ENCODE peak calls at places on chromosomes 1 and 21, in four cellular contexts. D, B, K and Z are unnamed samples.

GRCh38 chr1:9106286-9106685 is 22.6 kb downstream of the GPR157 start:
- DNase-seq in D (no peak), B (no peak), K (no peak), Z (no peak)

GRCh38 chr1:89615676-89616598 is 17.0 kb upstream of the LRRC8C start:
- DNase-seq in B (no peak), D (peak), K (no peak), Z (peak)

GRCh38 chr21:39066829-39067785 is 116.1 kb downstream of the PSMG1 start:
- DNase-seq in D (no peak), K (no peak), B (no peak), Z (no peak)

GRCh38 chr21:36104306-36105300 is 30.3 kb upstream of the CBR3 start:
- DNase-seq in D (no peak), K (no peak), B (peak), Z (peak)

GRCh38 chr1:183096889-183097288 is 73.7 kb downstream of the LAMC1 start:
- DNase-seq in K (no peak), B (no peak), D (no peak), Z (no peak)

GRCh38 chr1:46536527-46536926 is 14.9 kb downstream of the KNCN start:
- DNase-seq in B (no peak), K (no peak), D (no peak), Z (no peak)

GRCh38 chr1:45238846-45239245 is 32.4 kb upstream of the ZSWIM5 start:
- DNase-seq in B (no peak), K (no peak), D (no peak), Z (no peak)

GRCh38 chr1:47533176-47534039 is 95.6 kb downstream of the FOXD2 start:
- DNase-seq in K (no peak), D (no peak), B (peak), Z (peak)

GRCh38 chr1:31663622-31664452 is 19.2 kb upstream of the PEF1 start:
- DNase-seq in B (peak), D (peak), K (no peak), Z (peak)

GRCh38 chr1:94384485-94385353 is 33.5 kb upstream of the ABCD3 start:
- DNase-seq in B (no peak), D (peak), K (no peak), Z (no peak)

GRCh38 chr1:158146165-158146564 is 34.5 kb upstream of the CD1D start:
- DNase-seq in D (no peak), B (peak), K (no peak), Z (no peak)

GRCh38 chr1:214028095-214028494 is 40.3 kb downstream of the PROX1 start:
- DNase-seq in D (peak), B (no peak), K (no peak), Z (no peak)

GRCh38 chr1:94299627-94300552 is 62.5 kb upstream of the ARHGAP29 start:
- DNase-seq in B (no peak), D (peak), K (no peak), Z (no peak)

GRCh38 chr21:14766241-14766640 is 220.1 kb upstream of the SAMSN1 start:
- DNase-seq in D (peak), B (no peak), K (no peak), Z (no peak)

GRCh38 chr1:53214541-53214940 is 5.9 kb downstream of the CZIB start:
- DNase-seq in D (no peak), K (no peak), B (no peak), Z (no peak)

GRCh38 chr1:34176830-34177613 is at the start of gene C1orf94:
- DNase-seq in K (no peak), B (no peak), D (no peak), Z (no peak)

GRCh38 chr1:147201276-147201675 is 23.9 kb downstream of the FMO5 start:
- DNase-seq in D (no peak), K (no peak), B (no peak), Z (no peak)

GRCh38 chr1:1982379-1983232 is 21.0 kb downstream of the CFAP74 start:
- DNase-seq in B (no peak), D (no peak), K (no peak), Z (no peak)

DNA sequence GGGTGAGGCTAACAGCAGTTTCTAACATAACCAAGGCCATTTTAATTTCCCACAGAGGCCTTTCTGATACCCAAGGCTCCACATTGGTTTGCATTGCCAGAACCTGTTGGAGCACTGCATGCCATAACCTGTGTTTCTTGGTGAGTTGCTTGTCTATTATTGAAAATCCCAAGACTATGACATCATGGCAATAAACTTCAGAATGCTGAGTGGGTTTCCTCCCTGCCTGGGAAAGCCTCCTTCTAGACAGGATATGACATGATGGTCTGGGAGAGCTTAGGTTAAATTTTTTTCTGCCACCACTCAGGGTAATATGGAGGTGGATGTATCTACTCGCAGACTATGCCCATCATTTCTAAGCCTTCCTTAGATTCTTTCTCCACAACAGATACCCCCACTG is 23.2 kb upstream of the PTGFRN start:
- DNase-seq in B (no peak), D (no peak), K (no peak), Z (no peak)
- TF ChIP-seq FOXK2 in B (no peak), D (no peak), K (no peak), Z (no peak)

DNA sequence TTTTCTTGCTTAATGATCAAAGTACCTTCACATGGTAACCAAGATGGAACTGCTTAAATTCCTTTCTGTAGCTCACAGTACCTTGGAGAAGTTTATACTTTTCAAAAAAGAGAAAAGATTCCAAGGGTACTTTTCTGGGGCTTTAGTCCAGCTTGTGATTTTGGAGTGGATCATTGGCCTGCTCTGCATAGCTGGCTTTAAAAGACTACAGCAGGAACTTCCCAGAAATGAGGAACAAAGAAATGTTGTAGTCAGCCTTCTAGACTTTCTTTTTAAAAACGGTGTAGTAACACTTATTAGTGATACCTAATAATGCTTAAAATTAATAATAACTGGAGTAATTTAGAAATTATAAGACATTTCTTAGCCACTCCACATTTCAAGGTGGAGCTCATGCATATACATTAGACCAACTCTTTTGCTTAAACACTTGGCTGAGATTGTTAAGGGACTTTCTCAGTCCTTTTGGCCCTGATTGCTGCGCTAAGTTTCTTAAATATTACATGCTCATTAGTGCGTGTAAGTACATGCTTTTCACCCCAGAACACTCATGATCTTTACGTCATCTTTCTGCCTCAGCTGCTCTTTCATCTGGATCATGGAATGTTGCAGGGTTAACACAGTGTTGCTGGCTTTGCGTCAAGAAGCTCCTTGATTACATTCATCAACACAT is 57.3 kb downstream of the SDCCAG8 start:
- DNase-seq in B (no peak), K (peak), D (no peak), Z (no peak)
- TF ChIP-seq FOXK2 in B (no peak), K (no peak), D (no peak), Z (no peak)

GRCh38 chr1:171248309-171248708 is at the start of gene FMO1:
- DNase-seq in D (no peak), B (no peak), K (no peak), Z (no peak)

GRCh38 chr1:171250263-171250662 is 2.0 kb downstream of the FMO1 start:
- DNase-seq in D (no peak), K (no peak), B (no peak), Z (no peak)

GRCh38 chr1:171251042-171251740 is 2.9 kb downstream of the FMO1 start:
- DNase-seq in B (no peak), K (no peak), D (no peak), Z (peak)

GRCh38 chr1:171243878-171244277 is 4.4 kb upstream of the FMO1 start:
- DNase-seq in D (no peak), B (no peak), K (no peak), Z (no peak)

DNA sequence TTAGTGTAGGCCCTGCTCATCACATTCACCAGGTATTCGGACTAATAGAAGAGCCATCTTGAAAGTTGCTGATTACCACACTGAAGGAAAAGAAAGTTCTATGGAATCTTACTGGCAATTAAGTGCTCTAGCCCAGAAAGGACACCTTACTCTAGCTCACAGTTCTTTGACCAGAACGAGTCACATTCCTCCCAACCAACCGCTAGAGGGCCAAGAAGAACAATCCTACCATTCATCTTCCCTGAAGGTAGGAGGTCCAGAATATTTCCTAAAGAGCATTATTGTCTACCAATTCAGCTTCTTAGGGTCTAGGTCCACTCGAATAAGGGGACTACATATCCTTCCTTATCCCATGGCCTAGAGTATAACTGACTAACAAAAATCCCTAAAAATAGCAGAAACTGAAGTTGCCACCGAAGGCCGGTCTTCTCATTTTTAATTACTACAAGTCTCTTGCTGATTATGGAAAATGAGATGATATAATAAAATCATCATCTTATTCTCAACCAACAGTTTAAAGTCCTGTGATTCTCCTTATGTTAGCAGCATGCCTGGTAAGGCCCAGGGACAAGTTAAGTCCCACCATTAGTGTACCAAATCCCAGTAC is 2.7 kb upstream of the FMO1 start:
- DNase-seq in K (no peak), D (peak), B (peak), Z (peak)
- TF ChIP-seq FOXK2 in K (no peak), D (no peak), B (no peak), Z (no peak)

GRCh38 chr1:151994956-151995355 is 1.3 kb upstream of the S100A10 start:
- DNase-seq in B (no peak), K (no peak), D (no peak), Z (no peak)
- TF ChIP-seq FOXK2 in B (no peak), K (no peak), D (no peak), Z (no peak)

GRCh38 chr1:224498574-224499170 is 64.1 kb upstream of the WDR26 start:
- DNase-seq in K (no peak), D (no peak), B (no peak), Z (no peak)
- TF ChIP-seq FOXK2 in K (no peak), D (no peak), B (no peak), Z (no peak)

GRCh38 chr1:114107474-114108175 is 46.0 kb downstream of the SYT6 start:
- DNase-seq in K (no peak), D (no peak), B (no peak), Z (no peak)

GRCh38 chr1:114105401-114105979 is 48.2 kb downstream of the SYT6 start:
- DNase-seq in K (no peak), B (no peak), D (no peak), Z (peak)

GRCh38 chr1:114110011-114110410 is 43.7 kb downstream of the SYT6 start:
- DNase-seq in B (no peak), K (no peak), D (no peak), Z (no peak)

GRCh38 chr1:114111731-114112661 is 41.7 kb downstream of the SYT6 start:
- DNase-seq in D (no peak), K (no peak), B (no peak), Z (no peak)

DNA sequence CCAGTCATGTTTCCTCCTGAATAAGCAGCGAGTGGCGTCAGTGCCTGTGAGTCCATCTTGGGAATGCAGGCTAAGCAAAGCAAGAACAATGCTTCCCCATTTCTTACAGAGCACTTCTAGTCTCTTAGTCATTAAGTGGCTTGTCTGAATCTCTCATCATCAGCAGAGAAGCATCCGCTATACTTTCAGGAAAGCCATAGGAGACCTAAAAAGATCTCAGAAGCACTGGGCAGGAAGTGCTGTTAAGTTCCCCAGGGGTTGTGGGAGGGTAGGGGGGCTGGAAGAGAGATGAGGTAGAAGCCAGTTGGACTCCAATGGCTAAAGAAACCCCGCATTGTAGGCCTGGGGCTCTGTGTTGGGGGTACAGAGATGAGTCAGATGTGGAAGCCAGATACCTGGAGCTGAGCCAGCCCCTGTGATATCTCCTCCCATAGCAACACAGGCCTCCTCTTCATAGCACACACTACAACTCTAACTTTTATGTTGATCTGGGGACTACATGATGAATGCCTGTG is 44.9 kb downstream of the SYT6 start:
- DNase-seq in K (peak), D (no peak), B (no peak), Z (no peak)
- TF ChIP-seq FOXK2 in K (no peak), D (no peak), B (no peak), Z (no peak)